ENCODE peak calls at places on chromosome 17, in nine cellular contexts. W is BJ; U is progenitor cell of endocrine pancreas; T is activated CD8-positive, alpha-beta memory T cell treated with anti-CD3 and anti-CD28 coated beads for 4 hours; N is dermis microvascular lymphatic vessel endothelial cell; B is stimulated activated naive CD4-positive, alpha-beta T cell; V is posterior cingulate gyrus; J is NCI-H1092; A is activated CD4-positive, alpha-beta T cell treated with anti-CD3 and anti-CD28 coated beads, Interleukin-2, amount 50 U/mL, for 1 hour. O is an unnamed sample.

GRCh38 chr17:4666296-4666695 is 24.8 kb upstream of the ALOX15 start:
- DNase-seq in A (no peak), W (no peak), N (no peak), V (no peak), T (no peak), U (no peak), J (no peak), B (no peak), O (no peak)

GRCh38 chr17:67569873-67570272 is 147.9 kb upstream of the NOL11 start:
- DNase-seq in U (no peak), W (no peak), N (peak; percentile 45), V (no peak), T (no peak), J (no peak), B (no peak), A (no peak), O (no peak)

GRCh38 chr17:75763613-75764416 is 1.2 kb downstream of the GALK1 start:
- DNase-seq in N (no peak), J (no peak), V (no peak), B (no peak), W (no peak), T (no peak), A (no peak), U (no peak), O (no peak)

GRCh38 chr17:78040561-78041400 is 82.3 kb downstream of the TNRC6C start:
- DNase-seq in V (peak; percentile 69), A (peak; percentile 41), T (no peak), W (no peak), B (peak; percentile 26), U (no peak), J (peak; percentile 63), N (peak; percentile 79), O (no peak)

GRCh38 chr17:32281011-32281451 is 15.4 kb downstream of the RHBDL3 start:
- DNase-seq in A (no peak), V (no peak), B (no peak), U (no peak), J (peak; percentile 97), T (no peak), N (peak; percentile 74), W (no peak), O (no peak)

GRCh38 chr17:54736573-54736972 is 164.1 kb upstream of the TOM1L1 start:
- DNase-seq in N (no peak), W (no peak), V (no peak), B (no peak), T (no peak), A (no peak), J (no peak), U (no peak), O (no peak)

GRCh38 chr17:76378548-76379274 is 5.7 kb upstream of the SPHK1 start:
- DNase-seq in W (no peak), V (no peak), J (no peak), A (no peak), U (no peak), T (no peak), B (no peak), N (peak; percentile 62), O (no peak)

GRCh38 chr17:30812218-30813177 is 12.0 kb downstream of the CRLF3 start:
- DNase-seq in V (no peak), T (no peak), N (no peak), U (no peak), J (no peak), A (no peak), W (no peak), B (no peak), O (peak; percentile 27)

GRCh38 chr17:37847811-37848331 is 76.3 kb upstream of the TBC1D3K start:
- DNase-seq in N (no peak), U (no peak), T (no peak), A (no peak), B (no peak), J (no peak), W (no peak), V (no peak), O (no peak)

GRCh38 chr17:74922172-74922571 is 883 bp downstream of the USH1G start:
- DNase-seq in A (no peak), W (no peak), B (no peak), J (no peak), V (no peak), T (no peak), N (no peak), U (no peak), O (no peak)

GRCh38 chr17:52170963-52171572 is 12.6 kb upstream of the CA10 start:
- DNase-seq in A (no peak), J (peak; percentile 34), V (peak; percentile 44), T (no peak), W (no peak), B (no peak), N (no peak), U (peak; percentile 19), O (no peak)

GRCh38 chr17:80832266-80832676 is 159.4 kb upstream of the CHMP6 start:
- DNase-seq in V (peak; percentile 62), W (no peak), B (no peak), J (no peak), N (peak; percentile 23), T (no peak), A (no peak), U (no peak), O (no peak)

GRCh38 chr17:49995055-49995738 is at the start of gene DLX3:
- DNase-seq in U (peak; percentile 65), T (no peak), B (no peak), J (peak; percentile 25), W (peak; percentile 19), A (peak; percentile 26), N (peak; percentile 75), V (no peak), O (no peak)

GRCh38 chr17:76517638-76518038 is 16.4 kb upstream of the RHBDF2 start:
- DNase-seq in A (no peak), N (no peak), W (no peak), B (no peak), V (no peak), J (no peak), T (no peak), U (no peak), O (no peak)

GRCh38 chr17:2347805-2348685 is 10.7 kb downstream of the SGSM2 start:
- DNase-seq in T (no peak), U (no peak), J (peak; percentile 30), V (peak; percentile 18), A (no peak), B (no peak), N (no peak), W (peak; percentile 74), O (no peak)

GRCh38 chr17:6069611-6070279 is 434 bp upstream of the WSCD1 start:
- DNase-seq in V (peak; percentile 27), T (no peak), U (no peak), W (no peak), A (no peak), B (no peak), N (no peak), J (no peak), O (no peak)

GRCh38 chr17:14316131-14316854 is 15.4 kb downstream of the HS3ST3B1 start:
- DNase-seq in V (no peak), T (no peak), N (no peak), A (no peak), U (no peak), B (no peak), W (no peak), J (no peak), O (no peak)

GRCh38 chr17:74852237-74853047 is 7.2 kb downstream of the GRIN2C start:
- DNase-seq in A (peak; percentile 63), N (peak; percentile 23), W (no peak), U (peak; percentile 48), B (peak; percentile 68), J (no peak), V (no peak), T (no peak), O (no peak)

GRCh38 chr17:58208344-58208743 is 10.7 kb downstream of the MKS1 start:
- DNase-seq in V (no peak), J (no peak), N (no peak), W (no peak), T (no peak), U (no peak), B (no peak), A (no peak), O (no peak)

GRCh38 chr17:50541916-50542688 is 4.9 kb upstream of the SPATA20 start:
- DNase-seq in A (peak; percentile 75), V (peak; percentile 84), J (peak; percentile 45), W (peak; percentile 15), T (peak; percentile 69), B (peak; percentile 63), N (peak; percentile 85), U (peak; percentile 79), O (no peak)

GRCh38 chr17:74085434-74085833 is 118.0 kb upstream of the RPL38 start:
- DNase-seq in W (no peak), U (no peak), N (no peak), J (no peak), T (no peak), A (no peak), B (no peak), V (no peak), O (no peak)